ENCODE peak calls at places on chromosomes 16 and 17, in four cellular contexts. W, O, H and E are unnamed samples.

GRCh38 chr17:7405882-7406825 is 1.5 kb upstream of the NLGN2 start:
- DNase-seq in O (no peak), H (no peak), W (no peak), E (no peak)

GRCh38 chr17:78072961-78073360 is 55.6 kb downstream of the TMC6 start:
- DNase-seq in W (no peak), O (no peak), H (no peak), E (no peak)

GRCh38 chr17:14845562-14846335 is 419.4 kb downstream of the PMP22 start:
- DNase-seq in O (peak; percentile 43), H (no peak), W (no peak), E (no peak)

GRCh38 chr16:84911490-84912216 is 91.9 kb downstream of the CRISPLD2 start:
- DNase-seq in W (no peak), O (no peak), H (no peak), E (no peak)

GRCh38 chr17:31825961-31826691 is 32.9 kb downstream of the COPRS start:
- DNase-seq in O (no peak), H (no peak), W (no peak), E (peak; percentile 25)

GRCh38 chr17:59277031-59277430 is 54.4 kb upstream of the YPEL2 start:
- DNase-seq in O (no peak), H (no peak), W (peak; percentile 2), E (no peak)

GRCh38 chr17:78852709-78853111 is 12.1 kb upstream of the USP36 start:
- DNase-seq in W (no peak), H (no peak), O (no peak), E (no peak)

GRCh38 chr16:56349086-56349415 is 76.3 kb downstream of the AMFR start:
- DNase-seq in O (no peak), H (no peak), W (no peak), E (no peak)

GRCh38 chr16:27449434-27450188 is 47.6 kb downstream of the IL21R start:
- DNase-seq in O (no peak), H (no peak), W (no peak), E (no peak)

GRCh38 chr16:12529582-12529981 is 274.1 kb downstream of the CPPED1 start:
- DNase-seq in H (no peak), W (no peak), O (no peak), E (no peak)

GRCh38 chr16:49834496-49835009 is 21.4 kb downstream of the ZNF423 start:
- DNase-seq in O (no peak), H (no peak), W (peak; percentile 76), E (no peak)

GRCh38 chr16:23803591-23804123 is 32.1 kb upstream of the PRKCB start:
- DNase-seq in O (peak; percentile 32), W (peak; percentile 29), H (peak; percentile 48), E (no peak)

GRCh38 chr16:55728797-55729196 is 73.0 kb downstream of the SLC6A2 start:
- DNase-seq in O (no peak), W (no peak), H (no peak), E (no peak)

GRCh38 chr17:38703742-38704644 is 1.1 kb upstream of the MLLT6 start:
- DNase-seq in O (peak; percentile 32), W (peak; percentile 15), H (peak; percentile 23), E (no peak)

GRCh38 chr16:2527784-2528100 is 3.5 kb downstream of the CEMP1 start:
- DNase-seq in H (no peak), O (no peak), W (no peak), E (no peak)

GRCh38 chr16:87982491-87983415 is 31.5 kb downstream of the BANP start:
- DNase-seq in W (no peak), O (no peak), H (no peak), E (no peak)

GRCh38 chr16:1734123-1734522 is 28.1 kb downstream of the MAPK8IP3 start:
- DNase-seq in H (no peak), O (no peak), W (no peak), E (no peak)

GRCh38 chr16:84879569-84880487 is 60.0 kb downstream of the CRISPLD2 start:
- DNase-seq in O (no peak), W (no peak), H (no peak), E (no peak)

GRCh38 chr17:76458580-76459490 is 5.9 kb upstream of the UBE2O start:
- DNase-seq in O (peak; percentile 56), W (no peak), H (no peak), E (no peak)

GRCh38 chr17:58329035-58329807 is 626 bp upstream of the TSPOAP1 start:
- DNase-seq in H (no peak), W (peak; percentile 37), O (no peak), E (no peak)

GRCh38 chr17:21286771-21287702 is 2.5 kb downstream of the MAP2K3 start:
- DNase-seq in H (no peak), O (no peak), W (no peak), E (no peak)

GRCh38 chr16:24070851-24071250 is 185.3 kb upstream of the CACNG3 start:
- DNase-seq in H (peak; percentile 50), W (peak; percentile 4), O (no peak), E (no peak)